ENCODE peak calls at places on chromosomes 1 and 21, in four cellular contexts. I is coronary artery, R is IMR-90, J is SK-N-SH. O is an unnamed sample.

GRCh38 chr21:28444131-28444530 is 548.5 kb downstream of the LTN1 start:
- DNase-seq in I (no peak), R (peak; percentile 38), J (no peak), O (no peak)

GRCh38 chr1:17742590-17742989 is 12.5 kb upstream of the ACTL8 start:
- DNase-seq in I (no peak), R (no peak), J (peak; percentile 69), O (no peak)

GRCh38 chr1:241641748-241642592 is 1.8 kb upstream of the CHML start:
- DNase-seq in I (no peak), R (peak; percentile 45), J (no peak), O (no peak)

GRCh38 chr1:155012052-155012546 is 9.5 kb downstream of the ZBTB7B start:
- DNase-seq in I (no peak), R (no peak), J (peak; percentile 81), O (peak; percentile 96)

GRCh38 chr1:159055181-159055621 is 21.4 kb downstream of the AIM2 start:
- DNase-seq in I (no peak), R (no peak), J (no peak), O (no peak)

GRCh38 chr1:185786524-185786923 is 52.3 kb downstream of the HMCN1 start:
- DNase-seq in I (no peak), R (peak; percentile 38), J (no peak), O (no peak)

GRCh38 chr21:43944181-43944633 is 67.9 kb upstream of the TRAPPC10 start:
- DNase-seq in I (no peak), R (no peak), J (no peak), O (no peak)

GRCh38 chr1:27552911-27553420 is 51.0 kb downstream of the AHDC1 start:
- DNase-seq in I (no peak), R (no peak), J (no peak), O (no peak)

GRCh38 chr1:93661829-93662474 is 19.7 kb downstream of the BCAR3 start:
- DNase-seq in I (no peak), R (peak; percentile 89), J (no peak), O (no peak)

GRCh38 chr21:42332557-42332956 is 17.3 kb upstream of the TFF3 start:
- DNase-seq in I (peak; percentile 29), R (no peak), J (no peak), O (no peak)

GRCh38 chr1:41876533-41877445 is 41.9 kb downstream of the HIVEP3 start:
- DNase-seq in I (no peak), R (peak; percentile 58), J (no peak), O (no peak)

GRCh38 chr1:53110370-53111072 is 31.9 kb downstream of the SLC1A7 start:
- DNase-seq in I (no peak), R (peak; percentile 66), J (no peak), O (no peak)

GRCh38 chr1:29858646-29859045 is 622.3 kb downstream of the PTPRU start:
- DNase-seq in I (no peak), R (no peak), J (no peak), O (no peak)

GRCh38 chr1:197695961-197696360 is 79.3 kb downstream of the DENND1B start:
- DNase-seq in I (no peak), R (peak; percentile 57), J (no peak), O (no peak)

GRCh38 chr1:197692965-197693364 is 82.3 kb downstream of the DENND1B start:
- DNase-seq in I (no peak), R (peak; percentile 31), J (no peak), O (no peak)

GRCh38 chr1:197690074-197690473 is 85.2 kb downstream of the DENND1B start:
- DNase-seq in I (no peak), R (no peak), J (no peak), O (no peak)

GRCh38 chr1:197688233-197688632 is 87.0 kb downstream of the DENND1B start:
- DNase-seq in I (no peak), R (no peak), J (no peak), O (no peak)

DNA sequence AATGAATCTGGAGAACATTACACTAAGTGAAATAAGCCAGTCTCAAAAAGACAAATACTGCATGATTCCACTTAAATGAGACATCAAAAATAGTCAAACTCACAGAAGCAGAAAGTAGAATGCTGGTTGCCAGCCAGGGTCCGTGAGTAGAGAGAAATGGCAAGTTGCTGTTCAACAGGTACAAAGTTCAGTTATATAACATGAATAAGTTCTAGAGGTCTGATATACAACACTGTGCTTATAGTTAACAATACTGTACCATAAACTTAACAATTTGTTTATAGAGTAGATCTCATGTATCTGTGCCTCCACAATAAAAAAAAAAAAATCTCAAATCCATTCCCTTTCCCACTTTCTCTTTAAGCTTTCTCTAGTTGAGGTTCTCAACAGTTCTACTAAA is 83.5 kb downstream of the DENND1B start:
- DNase-seq in I (no peak), R (no peak), J (no peak), O (no peak)
- H3K27ac ChIP-seq in I (no peak overlapping the region), R (no peak overlapping the region), J (no peak overlapping the region), O (no peak overlapping the region)

GRCh38 chr1:227353186-227353585 is 34.9 kb upstream of the CDC42BPA start:
- DNase-seq in I (no peak), R (no peak), J (no peak), O (no peak)

GRCh38 chr1:227358079-227358358 is 39.7 kb upstream of the CDC42BPA start:
- DNase-seq in I (no peak), R (no peak), J (no peak), O (no peak)

GRCh38 chr1:227356582-227357228 is 38.4 kb upstream of the CDC42BPA start:
- DNase-seq in I (no peak), R (no peak), J (no peak), O (no peak)

GRCh38 chr1:227355542-227356270 is 37.4 kb upstream of the CDC42BPA start:
- DNase-seq in I (no peak), R (no peak), J (no peak), O (no peak)

GRCh38 chr1:227357229-227358078 is 39.2 kb upstream of the CDC42BPA start:
- DNase-seq in I (peak; percentile 80), R (peak; percentile 85), J (no peak), O (no peak)
- H3K27ac ChIP-seq in I (peak overlapping the region; percentile 19), R (peak overlapping the region; percentile 71), J (peak overlapping the region; percentile 71), O (peak overlapping the region; percentile 65)

DNA sequence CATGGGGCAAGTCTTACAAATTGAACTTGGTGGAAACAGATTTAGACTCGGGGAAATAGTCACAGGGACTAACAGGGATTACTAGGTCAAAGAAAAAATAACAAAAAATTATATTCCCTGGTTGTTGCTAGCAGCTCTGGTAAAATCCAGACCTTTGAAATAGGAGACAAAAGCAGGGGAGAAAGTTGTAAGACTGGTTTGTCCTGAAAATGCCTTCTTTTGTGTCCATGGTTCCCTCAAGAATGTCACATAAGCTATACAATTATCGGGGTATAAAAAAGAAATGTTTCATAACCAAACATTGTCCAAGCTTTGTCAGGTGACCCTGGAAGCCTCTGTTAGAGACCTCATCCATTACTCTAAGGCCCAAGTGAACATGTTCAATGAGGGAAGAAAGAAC is 33.1 kb downstream of the KIAA0319L start:
- DNase-seq in I (no peak), R (no peak), J (no peak), O (no peak)
- H3K27ac ChIP-seq in I (no peak overlapping the region), R (no peak overlapping the region), J (no peak overlapping the region), O (no peak overlapping the region)

GRCh38 chr1:214571281-214571680 is 19.9 kb upstream of the PTPN14 start:
- DNase-seq in I (no peak), R (no peak), J (no peak), O (no peak)

GRCh38 chr1:214570442-214570841 is 19.0 kb upstream of the PTPN14 start:
- DNase-seq in I (no peak), R (peak; percentile 90), J (no peak), O (no peak)

GRCh38 chr1:214574598-214575411 is 23.4 kb upstream of the PTPN14 start:
- DNase-seq in I (no peak), R (no peak), J (no peak), O (no peak)

GRCh38 chr1:214569357-214570004 is 18.1 kb upstream of the PTPN14 start:
- DNase-seq in I (no peak), R (peak; percentile 82), J (no peak), O (no peak)

DNA sequence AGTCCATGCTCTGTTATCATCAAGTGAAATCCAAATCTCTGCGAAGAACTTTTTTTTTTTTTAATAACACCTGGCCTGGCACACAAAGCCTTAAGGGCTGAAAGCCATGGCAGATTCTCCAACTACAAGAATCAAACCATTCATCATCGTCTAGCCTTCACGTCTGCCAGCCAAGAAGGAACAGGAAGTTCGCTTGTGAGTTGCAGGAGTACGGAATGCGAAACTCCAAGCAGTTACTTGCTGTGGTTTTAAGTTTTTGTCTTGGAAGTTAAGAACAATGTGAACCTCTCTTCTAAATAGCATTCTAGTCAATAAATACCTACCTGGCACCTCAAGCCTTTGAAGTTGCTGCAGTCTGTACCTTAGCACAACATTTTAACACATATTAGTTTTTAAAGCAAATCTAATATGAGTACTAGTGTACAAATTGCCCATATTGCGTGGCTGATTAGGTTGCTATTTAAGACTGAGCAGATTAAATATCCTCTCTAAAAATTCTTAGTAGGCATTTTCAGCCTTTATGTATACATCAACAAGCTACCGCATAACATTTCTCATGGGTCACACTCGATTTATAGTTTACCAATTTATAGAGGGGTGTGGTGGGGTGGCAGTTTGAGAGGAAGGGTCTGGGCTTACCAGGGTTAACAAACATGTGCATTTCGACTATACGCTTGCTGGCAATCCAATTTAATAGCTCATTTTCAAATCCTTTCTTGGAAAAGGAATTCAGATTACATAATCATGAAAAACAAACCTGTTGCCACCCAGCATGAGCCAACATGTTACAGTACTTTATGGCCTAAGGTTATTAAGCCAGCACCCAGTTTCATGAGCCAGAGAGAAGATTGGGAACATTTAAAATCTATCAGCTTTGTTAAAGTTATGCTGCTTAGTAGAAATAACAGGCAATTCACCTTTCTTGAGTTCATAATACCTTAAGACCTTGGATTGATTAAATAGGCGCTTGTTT is 22.3 kb upstream of the PTPN14 start:
- DNase-seq in I (no peak), R (no peak), J (no peak), O (no peak)
- H3K27ac ChIP-seq in I (no peak overlapping the region), R (no peak overlapping the region), J (no peak overlapping the region), O (no peak overlapping the region)

DNA sequence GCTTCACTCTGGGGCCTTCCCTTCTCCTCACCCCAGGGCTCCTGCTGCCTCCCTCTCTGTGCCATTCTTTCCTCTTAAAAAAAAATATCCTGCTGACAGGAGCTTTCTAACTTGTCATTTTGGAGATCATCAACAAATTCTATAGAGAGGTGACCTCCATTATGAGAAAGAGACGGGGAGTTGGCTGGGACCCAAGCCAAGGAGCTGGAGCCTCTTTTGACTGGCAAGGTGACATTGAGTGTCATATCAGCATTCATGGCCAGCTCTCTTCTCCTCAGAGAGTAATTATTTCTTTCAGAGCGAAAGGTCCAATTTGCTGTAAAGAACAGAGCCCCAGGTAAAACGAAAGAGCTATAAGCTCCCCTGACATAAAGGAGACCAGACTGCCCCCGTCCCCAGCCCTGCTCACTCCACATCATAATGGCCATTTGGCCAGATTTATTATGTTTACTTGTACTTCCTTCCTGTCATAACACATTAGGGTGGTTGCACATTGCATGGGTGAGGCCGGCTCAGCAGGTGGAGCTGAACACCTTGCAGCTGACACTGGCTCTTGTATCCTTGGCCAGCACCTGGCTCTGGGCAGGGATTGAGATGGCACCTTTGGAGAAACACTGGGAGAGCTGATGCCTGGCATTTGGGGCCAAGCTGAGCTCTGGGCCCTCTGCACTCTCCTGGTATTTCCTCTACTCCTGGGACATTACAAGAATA is 404.0 kb upstream of the VAMP3 start:
- DNase-seq in I (no peak), R (no peak), J (no peak), O (no peak)
- H3K27ac ChIP-seq in I (no peak overlapping the region), R (no peak overlapping the region), J (no peak overlapping the region), O (no peak overlapping the region)

GRCh38 chr1:59025898-59026426 is 242.1 kb upstream of the JUN start:
- DNase-seq in I (no peak), R (peak; percentile 47), J (no peak), O (no peak)
- H3K27ac ChIP-seq in I (no peak overlapping the region), R (peak overlapping the region; percentile 54), J (peak overlapping the region; percentile 99), O (no peak overlapping the region)